ENCODE peak calls at places on chromosomes 16 and 17, in four cellular contexts. E, D, P and U are unnamed samples.

GRCh38 chr16:64964126-64964540 is 157.7 kb downstream of the CDH11 start:
- DNase-seq in P (no peak), D (no peak), E (no peak), U (no peak)

GRCh38 chr17:41665566-41666335 is 22.9 kb upstream of the EIF1 start:
- DNase-seq in E (peak), D (peak), P (peak), U (peak)

GRCh38 chr17:16377804-16378400 is 3.0 kb upstream of the UBB start:
- DNase-seq in P (no peak), E (no peak), D (no peak), U (no peak)

GRCh38 chr17:66191607-66192377 is at the start of gene CEP112:
- DNase-seq in E (peak), P (peak), D (peak), U (peak)

GRCh38 chr17:77322534-77323412 is 182.0 kb downstream of the SEC14L1 start:
- DNase-seq in E (peak), D (peak), P (peak), U (peak)

GRCh38 chr17:38896373-38896954 is 26.6 kb downstream of the LASP1 start:
- DNase-seq in D (no peak), P (no peak), E (no peak), U (no peak)

GRCh38 chr17:69093279-69093789 is 32.6 kb upstream of the ABCA9 start:
- DNase-seq in E (no peak), D (no peak), P (no peak), U (no peak)

GRCh38 chr17:83194189-83194565 is 114.8 kb downstream of the METRNL start:
- DNase-seq in P (no peak), E (no peak), D (no peak), U (no peak)

GRCh38 chr17:49146620-49147306 is 14.2 kb downstream of the B4GALNT2 start:
- DNase-seq in E (no peak), D (no peak), P (no peak), U (peak)